ENCODE peak calls at places on chromosomes 13 and 19, in five cellular contexts. X is EH, P is GF-D8, K is ovary, B is caudate nucleus. G is an unnamed sample.

GRCh38 chr13:66532146-66532545 is 698.0 kb downstream of the PCDH9 start:
- DNase-seq in P (no peak), X (peak; percentile 86), K (no peak), B (no peak), G (no peak)

GRCh38 chr13:109274188-109274821 is 512.1 kb downstream of the IRS2 start:
- DNase-seq in B (no peak), P (no peak), X (peak; percentile 88), K (no peak), G (no peak)

GRCh38 chr13:40401911-40402776 is 264.3 kb downstream of the FOXO1 start:
- DNase-seq in B (peak; percentile 23), K (peak; percentile 97), X (peak; percentile 99), P (peak; percentile 99), G (peak; percentile 23)

GRCh38 chr13:77774181-77774580 is 76.7 kb downstream of the SLAIN1 start:
- DNase-seq in X (no peak), B (no peak), K (no peak), P (no peak), G (no peak)

GRCh38 chr13:110012102-110012739 is 225.8 kb upstream of the IRS2 start:
- DNase-seq in K (no peak), P (no peak), X (peak; percentile 100), B (no peak), G (no peak)

GRCh38 chr13:77511552-77511951 is 24.0 kb upstream of the SCEL start:
- DNase-seq in K (no peak), P (no peak), B (no peak), X (no peak), G (no peak)

GRCh38 chr19:5308471-5309437 is 31.9 kb downstream of the PTPRS start:
- DNase-seq in K (peak; percentile 88), X (peak; percentile 71), B (peak; percentile 61), P (no peak), G (peak; percentile 79)

GRCh38 chr13:42876810-42877550 is 95.6 kb downstream of the FAM216B start:
- DNase-seq in X (peak; percentile 71), B (no peak), K (no peak), P (no peak), G (no peak)

GRCh38 chr19:18943465-18943864 is 2.4 kb upstream of the HOMER3 start:
- DNase-seq in B (no peak), P (no peak), K (no peak), X (no peak), G (no peak)

G was measured in occipital lobe.